ENCODE peak calls at places on chromosomes 6 and 20, in nine cellular contexts. D is HCT116, I is mesendoderm, F is GM12878, E is aorta, G is uterus, A is psoas muscle, V is tibial nerve, M is hepatocyte. T is an unnamed sample.

GRCh38 chr6:75396005-75396800 is 97.4 kb downstream of the FILIP1 start:
- DNase-seq in D (no peak), I (peak; percentile 91), F (no peak), E (no peak), G (no peak), A (no peak), V (no peak), M (no peak), T (no peak)

GRCh38 chr6:111478749-111479148 is 4.3 kb downstream of the REV3L start:
- DNase-seq in D (peak; percentile 35), I (peak; percentile 97), F (peak; percentile 49), E (no peak), G (no peak), A (no peak), V (no peak), M (peak; percentile 40), T (peak; percentile 60)

GRCh38 chr20:48926267-48926666 is 4.8 kb downstream of the ARFGEF2 start:
- DNase-seq in D (no peak), I (no peak), F (no peak), E (no peak), G (no peak), A (no peak), V (no peak), M (no peak), T (no peak)

GRCh38 chr6:84027340-84028183 is 6.0 kb upstream of the MRAP2 start:
- DNase-seq in D (no peak), I (no peak), F (no peak), E (peak; percentile 74), G (no peak), A (no peak), V (no peak), M (peak; percentile 16), T (peak; percentile 80)

GRCh38 chr20:50460608-50461268 is 49.4 kb upstream of the PTPN1 start:
- DNase-seq in D (peak; percentile 69), I (peak; percentile 90), F (no peak), E (peak; percentile 92), G (peak; percentile 91), A (peak; percentile 95), V (peak; percentile 89), M (peak; percentile 86), T (peak; percentile 73)

GRCh38 chr20:12063106-12063505 is 145.4 kb downstream of the BTBD3 start:
- DNase-seq in D (no peak), I (no peak), F (no peak), E (no peak), G (no peak), A (no peak), V (no peak), M (no peak), T (no peak)

GRCh38 chr6:34961574-34961973 is 72.5 kb downstream of the ANKS1A start:
- DNase-seq in D (no peak), I (no peak), F (no peak), E (no peak), G (no peak), A (no peak), V (no peak), M (no peak), T (no peak)

GRCh38 chr6:163756079-163756478 is 341.6 kb downstream of the QKI start:
- DNase-seq in D (no peak), I (no peak), F (peak; percentile 90), E (no peak), G (no peak), A (no peak), V (no peak), M (no peak), T (no peak)

GRCh38 chr20:63496404-63497120 is 2.3 kb downstream of the EEF1A2 start:
- DNase-seq in D (no peak), I (no peak), F (no peak), E (no peak), G (no peak), A (peak; percentile 59), V (no peak), M (no peak), T (no peak)

GRCh38 chr6:42197574-42198362 is 3.0 kb upstream of the GUCA1B start:
- DNase-seq in D (no peak), I (no peak), F (no peak), E (no peak), G (peak; percentile 70), A (no peak), V (no peak), M (peak; percentile 34), T (no peak)

GRCh38 chr6:163999475-164000125 is 585.1 kb downstream of the QKI start:
- DNase-seq in D (no peak), I (no peak), F (no peak), E (no peak), G (no peak), A (no peak), V (no peak), M (no peak), T (no peak)

GRCh38 chr6:74280130-74280692 is 584.2 kb downstream of the CD109 start:
- DNase-seq in D (no peak), I (peak; percentile 13), F (no peak), E (no peak), G (no peak), A (no peak), V (no peak), M (no peak), T (no peak)

GRCh38 chr6:39936857-39937256 is 2.6 kb upstream of the MOCS1 start:
- DNase-seq in D (no peak), I (no peak), F (no peak), E (no peak), G (no peak), A (no peak), V (no peak), M (no peak), T (no peak)

GRCh38 chr6:41691426-41692079 is 43.9 kb downstream of the TFEB start:
- DNase-seq in D (no peak), I (peak; percentile 55), F (no peak), E (peak; percentile 21), G (no peak), A (no peak), V (no peak), M (no peak), T (no peak)

GRCh38 chr6:152845421-152845820 is 94.8 kb downstream of the VIP start:
- DNase-seq in D (no peak), I (no peak), F (no peak), E (no peak), G (no peak), A (no peak), V (no peak), M (no peak), T (no peak)

GRCh38 chr20:56624786-56625681 is 4.1 kb upstream of the TFAP2C start:
- DNase-seq in D (no peak), I (peak; percentile 65), F (no peak), E (no peak), G (no peak), A (no peak), V (no peak), M (no peak), T (no peak)

GRCh38 chr20:41524980-41525613 is 93.1 kb downstream of the CHD6 start:
- DNase-seq in D (no peak), I (no peak), F (no peak), E (peak; percentile 79), G (peak; percentile 49), A (peak; percentile 60), V (peak; percentile 30), M (peak; percentile 20), T (peak; percentile 68)

GRCh38 chr6:24903681-24904080 is 32.1 kb downstream of the RIPOR2 start:
- DNase-seq in D (no peak), I (no peak), F (no peak), E (no peak), G (no peak), A (no peak), V (no peak), M (no peak), T (no peak)
- H3K4me1 ChIP-seq in D (peaks cover 8% of the 10 kb centered on the region), I (no peaks in the 10 kb centered on the region), F (peaks cover 7% of the 10 kb centered on the region), E (peaks cover 2% of the 10 kb centered on the region), G (peaks cover 12% of the 10 kb centered on the region), A (peaks cover 53% of the 10 kb centered on the region), V (peaks cover 8% of the 10 kb centered on the region), M (no peaks in the 10 kb centered on the region), T (no peaks in the 10 kb centered on the region)

GRCh38 chr6:89100114-89100513 is 17.8 kb downstream of the SRSF12 start:
- DNase-seq in D (no peak), I (no peak), F (no peak), E (no peak), G (no peak), A (no peak), V (no peak), M (no peak), T (no peak)
- H3K4me1 ChIP-seq in D (peaks cover 5% of the 10 kb centered on the region), I (no peaks in the 10 kb centered on the region), F (no peaks in the 10 kb centered on the region), E (no peaks in the 10 kb centered on the region), G (no peaks in the 10 kb centered on the region), A (no peaks in the 10 kb centered on the region), V (no peaks in the 10 kb centered on the region), M (no peaks in the 10 kb centered on the region), T (no peaks in the 10 kb centered on the region)

DNA sequence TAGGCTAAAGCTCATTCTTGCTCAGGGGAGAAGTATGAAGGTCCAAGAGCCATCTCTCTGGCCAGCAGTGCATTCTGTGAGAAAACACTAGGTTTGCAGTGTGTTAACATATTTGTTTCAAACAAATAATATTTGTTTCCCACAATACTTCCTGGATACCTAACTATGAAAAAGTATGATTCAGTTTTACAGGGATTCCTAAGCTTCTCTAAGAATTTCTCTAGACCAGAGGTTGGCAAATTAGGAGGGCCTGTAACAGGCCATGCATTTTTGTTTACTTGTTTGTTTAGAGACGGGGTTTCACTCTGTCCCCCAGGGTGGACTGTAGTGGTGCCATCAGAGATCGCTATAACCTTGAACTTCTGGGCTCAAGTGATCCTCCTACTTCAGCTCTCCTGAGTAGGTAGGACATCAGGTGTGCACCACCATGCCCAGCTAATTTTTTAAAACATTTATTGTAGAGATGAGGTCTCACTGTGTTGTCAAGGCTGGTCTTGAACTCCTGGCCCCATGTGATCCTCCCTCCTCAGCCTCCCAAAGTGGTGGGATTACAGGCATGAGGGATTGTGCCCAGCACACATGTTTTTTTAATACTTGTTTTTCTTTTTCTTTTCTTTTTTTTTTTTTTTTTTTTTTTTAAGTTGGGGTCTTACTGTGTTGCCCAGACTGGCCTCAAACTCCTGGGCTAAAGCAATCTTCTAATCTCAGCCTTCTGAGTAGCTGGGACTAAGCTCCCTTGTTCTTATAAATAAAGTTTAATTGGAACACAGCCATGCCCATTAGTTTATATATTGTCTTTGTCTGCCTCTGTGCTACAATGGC is 71.7 kb downstream of the ADGRG6 start:
- DNase-seq in D (no peak), I (no peak), F (no peak), E (no peak), G (no peak), A (no peak), V (no peak), M (no peak), T (no peak)
- H3K4me1 ChIP-seq in D (peaks cover 71% of the 10 kb centered on the region), I (peaks cover 2% of the 10 kb centered on the region), F (no peaks in the 10 kb centered on the region), E (no peaks in the 10 kb centered on the region), G (no peaks in the 10 kb centered on the region), A (no peaks in the 10 kb centered on the region), V (peaks cover 5% of the 10 kb centered on the region), M (peaks cover 57% of the 10 kb centered on the region), T (peaks cover 63% of the 10 kb centered on the region)

DNA sequence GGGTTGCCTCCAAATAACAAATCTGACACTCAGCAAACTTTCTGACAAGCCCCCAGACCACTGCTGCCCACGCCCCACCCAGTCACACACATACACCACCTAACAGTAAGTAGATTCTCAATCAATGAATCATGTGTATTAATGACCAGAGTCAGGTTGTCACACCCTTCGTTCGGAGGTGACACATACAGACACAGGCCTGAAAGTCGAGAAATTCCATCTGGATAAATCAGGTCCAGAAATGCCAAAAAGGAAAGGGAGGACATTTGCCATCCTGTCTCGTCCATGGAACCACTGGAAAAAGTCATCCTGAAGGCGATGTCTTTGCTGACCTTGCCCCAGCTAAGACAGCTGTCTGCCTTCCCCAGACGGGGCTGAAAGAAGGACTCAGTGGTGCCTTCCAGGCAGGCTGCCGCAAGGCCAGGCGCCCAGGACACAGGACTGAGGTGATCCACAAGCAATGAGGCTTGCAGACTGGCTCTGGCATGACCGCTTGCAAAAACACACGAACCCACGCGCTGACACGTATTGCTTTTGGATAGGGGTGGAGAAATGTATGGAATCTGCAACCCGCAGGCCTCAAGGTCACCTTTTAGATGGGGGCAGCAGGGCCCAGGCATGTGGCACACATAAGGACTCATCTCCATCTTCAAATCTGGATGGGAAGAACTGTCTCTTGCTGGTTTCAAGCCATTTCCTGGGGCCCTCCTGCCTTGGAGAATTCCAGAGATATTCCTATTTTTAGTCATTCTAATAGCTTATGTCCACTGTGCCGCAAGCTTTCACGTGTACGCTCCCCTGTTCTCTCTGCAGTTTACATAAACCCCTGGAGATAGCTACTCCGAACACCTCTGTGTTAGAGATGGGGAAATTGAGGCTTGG is 9.0 kb downstream of the NFATC2 start:
- DNase-seq in D (peak; percentile 79), I (no peak), F (no peak), E (no peak), G (no peak), A (no peak), V (no peak), M (no peak), T (peak; percentile 56)
- H3K4me1 ChIP-seq in D (peaks cover 53% of the 10 kb centered on the region), I (no peaks in the 10 kb centered on the region), F (peaks cover 67% of the 10 kb centered on the region), E (no peaks in the 10 kb centered on the region), G (no peaks in the 10 kb centered on the region), A (peaks cover 36% of the 10 kb centered on the region), V (peaks cover 20% of the 10 kb centered on the region), M (peaks cover 25% of the 10 kb centered on the region), T (peaks cover 36% of the 10 kb centered on the region)